ENCODE peak calls at places on chromosomes 1 and 21, in four cellular contexts. T, S, C and F are unnamed samples.

GRCh38 chr21:45749974-45750373 is 106.4 kb downstream of the PCBP3 start:
- DNase-seq in T (no peak), S (no peak), C (no peak), F (no peak)

GRCh38 chr1:91741906-91742305 is 144.0 kb downstream of the TGFBR3 start:
- DNase-seq in T (no peak), S (no peak), C (no peak), F (no peak)

GRCh38 chr1:183291802-183292515 is 105.9 kb downstream of the LAMC2 start:
- DNase-seq in T (no peak), S (peak), C (peak), F (peak)

GRCh38 chr1:90335566-90335965 is 340.7 kb downstream of the ZNF326 start:
- DNase-seq in T (no peak), S (no peak), C (no peak), F (peak)

GRCh38 chr1:238558156-238558555 is 667.4 kb upstream of the ZP4 start:
- DNase-seq in T (peak), S (no peak), C (peak), F (peak)

GRCh38 chr1:41521766-41522165 is 37.3 kb upstream of the EDN2 start:
- DNase-seq in T (no peak), S (peak), C (no peak), F (no peak)

GRCh38 chr1:200890027-200890426 is 4.7 kb upstream of the INAVA start:
- DNase-seq in T (no peak), S (no peak), C (no peak), F (no peak)

GRCh38 chr1:93814059-93814794 is 64.8 kb downstream of the DNTTIP2 start:
- DNase-seq in T (peak), S (peak), C (peak), F (peak)

GRCh38 chr1:75575837-75576236 is 35.1 kb downstream of the SLC44A5 start:
- DNase-seq in T (no peak), S (no peak), C (no peak), F (no peak)

GRCh38 chr1:24903011-24903461 is 27.0 kb downstream of the RUNX3 start:
- DNase-seq in T (no peak), S (peak), C (no peak), F (no peak)

GRCh38 chr1:227883641-227884301 is 64.0 kb downstream of the WNT9A start:
- DNase-seq in T (no peak), S (peak), C (no peak), F (no peak)

GRCh38 chr1:54481201-54481884 is 66.7 kb upstream of the ACOT11 start:
- DNase-seq in T (no peak), S (no peak), C (no peak), F (no peak)

GRCh38 chr1:41870076-41870562 is 48.6 kb downstream of the HIVEP3 start:
- DNase-seq in T (no peak), S (no peak), C (no peak), F (no peak)

GRCh38 chr1:37475380-37476086 is 1.2 kb downstream of the ZC3H12A start:
- DNase-seq in T (no peak), S (peak), C (no peak), F (no peak)

GRCh38 chr21:45252448-45252925 is 35.2 kb downstream of the POFUT2 start:
- DNase-seq in T (no peak), S (peak), C (no peak), F (no peak)

GRCh38 chr1:206782448-206782847 is 10.2 kb upstream of the IL10 start:
- DNase-seq in T (no peak), S (no peak), C (no peak), F (no peak)

GRCh38 chr1:241630476-241630875 is 9.7 kb downstream of the CHML start:
- DNase-seq in T (no peak), S (no peak), C (no peak), F (no peak)

GRCh38 chr1:109438798-109439297 is 12.6 kb upstream of the PSMA5 start:
- DNase-seq in T (peak), S (no peak), C (peak), F (peak)

GRCh38 chr1:174023438-174023837 is 1.3 kb upstream of the RC3H1 start:
- DNase-seq in T (no peak), S (peak), C (peak), F (no peak)

GRCh38 chr1:200535605-200536004 is 84.9 kb downstream of the KIF14 start:
- DNase-seq in T (no peak), S (peak), C (no peak), F (no peak)

GRCh38 chr1:83909687-83910086 is 89.2 kb downstream of the TTLL7 start:
- DNase-seq in T (no peak), S (no peak), C (peak), F (no peak)

GRCh38 chr1:180925471-180926051 is 12.9 kb downstream of the KIAA1614 start:
- DNase-seq in T (no peak), S (no peak), C (no peak), F (no peak)

GRCh38 chr1:16068356-16069270 is 4.8 kb downstream of the FAM131C start:
- DNase-seq in T (no peak), S (no peak), C (peak), F (no peak)

GRCh38 chr1:25099343-25099951 is 132.9 kb downstream of the SYF2 start:
- DNase-seq in T (no peak), S (no peak), C (no peak), F (no peak)

GRCh38 chr1:91747666-91748065 is 138.3 kb downstream of the TGFBR3 start:
- DNase-seq in T (no peak), S (no peak), C (no peak), F (no peak)

GRCh38 chr1:6004412-6005123 is 12.3 kb upstream of the NPHP4 start:
- DNase-seq in T (no peak), S (no peak), C (no peak), F (no peak)

GRCh38 chr21:44448651-44449131 is 6.6 kb upstream of the LRRC3 start:
- DNase-seq in T (no peak), S (no peak), C (no peak), F (no peak)

GRCh38 chr1:95655321-95656020 is 421.5 kb downstream of the RWDD3 start:
- DNase-seq in T (no peak), S (no peak), C (no peak), F (no peak)

GRCh38 chr1:37676281-37677243 is 15.8 kb upstream of the CDCA8 start:
- DNase-seq in T (no peak), S (no peak), C (peak), F (no peak)

GRCh38 chr21:43984905-43985689 is 27.0 kb upstream of the TRAPPC10 start:
- DNase-seq in T (no peak), S (peak), C (no peak), F (peak)

DNA sequence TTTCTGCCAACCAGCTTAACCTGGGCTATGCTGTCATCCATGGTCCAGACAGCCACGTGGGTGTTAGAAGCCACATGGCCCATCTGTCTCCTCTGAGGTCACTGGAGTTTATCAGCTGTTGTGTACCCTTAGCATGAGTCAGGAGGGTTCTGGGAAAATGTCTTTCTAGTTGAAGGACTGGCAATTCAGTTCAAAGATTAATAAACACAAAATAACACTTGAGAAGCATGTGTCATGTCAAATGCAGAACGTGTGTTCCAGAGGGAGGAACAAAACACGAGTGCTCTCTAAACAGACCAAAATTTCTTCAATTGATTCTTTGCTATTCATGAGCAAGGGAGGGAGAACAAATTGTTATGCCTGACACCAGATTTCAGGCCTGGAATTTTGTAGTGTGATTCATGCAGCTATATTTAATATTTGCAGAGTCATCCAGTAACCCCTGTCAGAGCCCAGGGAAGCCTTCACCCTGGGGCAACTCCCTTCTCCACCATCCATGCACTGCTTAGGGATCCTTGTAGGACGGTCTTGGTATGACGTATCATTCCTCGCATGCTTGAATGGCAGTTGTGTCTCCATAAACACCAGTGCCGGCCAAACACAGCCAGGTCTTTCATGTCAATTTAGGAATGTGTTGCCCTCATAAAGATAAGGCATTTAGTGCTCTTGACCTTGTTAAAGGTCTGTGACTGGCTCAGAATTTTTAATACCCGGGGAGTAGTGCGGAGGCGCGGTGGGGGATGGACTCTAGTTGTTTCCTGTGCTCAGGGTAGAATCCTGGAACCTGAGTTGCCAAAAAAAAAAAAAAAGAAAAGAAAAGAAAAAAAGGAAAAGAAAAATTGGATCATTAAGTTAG is 27.7 kb upstream of the DYRK1A start:
- DNase-seq in T (peak), S (no peak), C (peak), F (peak)
- H3K4me3 ChIP-seq in T (no peak), S (no peak), C (peak), F (no peak)

DNA sequence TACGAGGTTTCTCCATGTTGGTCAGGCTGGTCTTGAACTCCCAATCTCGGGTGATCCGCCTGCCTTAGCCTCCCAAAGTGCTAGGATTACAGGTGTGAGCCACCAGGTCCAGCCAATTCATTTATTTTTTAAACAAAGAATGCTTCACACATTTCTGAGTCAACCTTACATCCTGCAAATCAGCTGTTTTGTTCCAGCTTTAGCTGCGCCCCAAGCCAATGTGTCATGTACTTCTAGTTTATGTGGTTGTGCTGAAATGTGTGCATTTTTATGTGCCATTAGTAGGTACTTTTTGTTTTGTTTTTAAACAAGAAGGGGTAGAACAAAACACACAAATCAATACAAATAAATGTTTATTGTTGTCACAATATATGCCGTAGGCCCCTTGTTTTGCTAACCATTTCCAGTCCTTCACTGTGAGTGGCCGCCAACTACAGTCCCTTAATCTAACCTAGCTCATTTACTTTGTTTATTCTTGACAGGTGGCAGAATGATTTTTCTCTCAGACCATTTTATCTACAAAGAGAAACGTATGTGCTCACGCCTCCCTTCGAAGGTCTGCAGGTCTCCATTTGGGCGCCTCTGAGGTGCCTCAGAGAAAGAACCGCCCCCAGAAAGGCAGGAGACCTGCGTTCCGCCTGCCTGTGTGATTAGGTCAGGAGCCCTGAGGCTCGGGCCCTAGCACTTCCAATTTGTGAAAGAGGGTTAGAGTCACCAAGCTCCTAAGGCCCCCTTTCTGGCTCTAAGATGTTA is 2.8 kb upstream of the CASQ2 start:
- DNase-seq in T (no peak), S (peak), C (no peak), F (no peak)
- H3K4me3 ChIP-seq in T (no peak), S (no peak), C (no peak), F (no peak)

DNA sequence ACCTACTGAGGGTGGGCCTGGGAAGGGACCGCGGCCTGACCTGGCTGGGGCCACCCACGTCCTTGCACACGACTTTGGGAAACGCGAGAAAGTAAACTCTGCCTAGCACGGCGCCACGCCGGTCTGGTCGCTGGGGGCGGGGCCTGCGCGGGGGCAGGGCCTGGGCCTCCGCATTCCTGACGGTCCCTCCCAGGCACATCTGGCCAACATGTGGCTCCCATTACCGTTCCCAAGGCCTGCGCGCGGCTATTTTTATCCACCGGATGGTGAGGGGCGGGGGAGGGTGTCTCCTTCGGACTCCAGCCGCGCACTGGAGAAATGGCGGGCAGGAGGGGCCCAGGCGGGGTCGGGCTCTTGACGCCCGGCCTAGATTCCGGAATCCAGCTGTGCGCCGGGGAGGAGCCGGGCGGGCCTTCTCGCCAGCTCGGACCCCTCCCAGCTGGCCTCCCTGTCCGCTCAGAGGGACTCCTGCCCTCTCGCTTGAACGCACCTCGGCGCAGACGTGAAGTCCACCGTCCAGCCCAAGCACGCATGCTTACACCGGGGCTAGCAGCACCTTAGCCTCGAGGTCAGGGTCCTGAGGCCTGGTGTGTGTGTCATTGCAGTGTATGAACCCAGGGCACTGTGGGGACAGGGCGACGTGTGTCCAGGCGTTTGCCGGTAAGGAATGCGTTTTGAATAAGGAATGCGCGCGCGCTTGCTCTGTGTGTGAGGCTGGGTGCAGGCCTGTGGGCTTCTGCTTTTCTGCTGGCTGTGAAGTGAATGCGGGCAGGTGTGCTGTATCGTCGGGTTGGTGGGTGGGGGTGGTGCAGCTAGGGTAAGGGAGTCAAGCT is 2.1 kb downstream of the EVA1B start:
- DNase-seq in T (peak), S (peak), C (peak), F (peak)
- H3K4me3 ChIP-seq in T (peak), S (peak), C (peak), F (peak)

GRCh38 chr1:23370744-23371710 is 1.4 kb upstream of the ZNF436 start:
- DNase-seq in T (no peak), S (peak), C (no peak), F (no peak)
- H3K4me3 ChIP-seq in T (peak), S (no peak), C (peak), F (peak)

GRCh38 chr1:111976332-111976731 is 13.1 kb downstream of the KCND3 start:
- DNase-seq in T (no peak), S (no peak), C (no peak), F (no peak)

GRCh38 chr1:111978695-111979094 is 10.8 kb downstream of the KCND3 start:
- DNase-seq in T (no peak), S (no peak), C (no peak), F (no peak)

GRCh38 chr1:111977378-111977777 is 12.1 kb downstream of the KCND3 start:
- DNase-seq in T (no peak), S (no peak), C (no peak), F (no peak)

GRCh38 chr1:111973150-111973549 is 16.3 kb downstream of the KCND3 start:
- DNase-seq in T (no peak), S (no peak), C (no peak), F (no peak)

GRCh38 chr1:111976842-111977241 is 12.6 kb downstream of the KCND3 start:
- DNase-seq in T (no peak), S (no peak), C (no peak), F (no peak)
- H3K4me3 ChIP-seq in T (no peak), S (no peak), C (no peak), F (no peak)

DNA sequence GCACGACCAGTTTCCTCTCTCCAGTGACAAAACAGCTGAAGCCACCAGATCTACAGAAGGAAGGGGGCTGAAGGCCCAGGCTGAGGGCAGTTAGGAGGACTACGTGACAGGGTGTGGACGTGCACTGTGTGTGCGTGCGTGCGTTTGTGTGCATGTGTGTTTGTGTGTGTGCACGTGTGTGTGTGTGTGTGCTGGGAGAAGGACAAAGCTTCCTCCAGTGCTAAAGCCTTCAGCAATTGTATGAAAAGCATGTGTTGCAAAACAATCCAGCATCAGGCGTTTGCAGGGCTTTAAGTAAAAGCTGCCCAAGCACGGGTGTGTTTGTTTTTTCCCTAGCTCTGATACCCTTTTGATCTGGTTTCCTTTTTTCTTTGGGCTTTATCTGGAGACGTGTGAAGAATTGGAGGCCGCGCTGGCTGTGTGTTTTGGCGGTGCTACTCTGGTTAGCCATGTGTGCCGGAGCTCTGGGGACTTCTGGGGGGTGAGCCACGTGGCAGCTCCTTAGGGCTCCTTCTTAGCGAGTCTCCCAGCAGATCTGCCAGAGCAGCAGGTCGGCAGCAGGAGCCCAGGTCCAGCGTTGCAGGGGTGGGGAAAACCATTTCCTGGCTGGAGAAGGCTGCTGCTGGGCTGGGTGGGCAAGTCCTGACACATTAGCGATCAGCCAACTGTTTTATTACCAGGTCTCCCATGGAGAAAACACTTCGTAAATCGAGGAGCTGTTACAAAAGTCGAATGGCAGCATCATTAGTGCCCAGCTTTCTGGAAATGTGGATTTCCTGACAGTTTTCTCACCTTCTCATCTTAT is 73.4 kb downstream of the UCK2 start:
- DNase-seq in T (no peak), S (no peak), C (peak), F (no peak)
- H3K4me3 ChIP-seq in T (no peak), S (no peak), C (no peak), F (no peak)

DNA sequence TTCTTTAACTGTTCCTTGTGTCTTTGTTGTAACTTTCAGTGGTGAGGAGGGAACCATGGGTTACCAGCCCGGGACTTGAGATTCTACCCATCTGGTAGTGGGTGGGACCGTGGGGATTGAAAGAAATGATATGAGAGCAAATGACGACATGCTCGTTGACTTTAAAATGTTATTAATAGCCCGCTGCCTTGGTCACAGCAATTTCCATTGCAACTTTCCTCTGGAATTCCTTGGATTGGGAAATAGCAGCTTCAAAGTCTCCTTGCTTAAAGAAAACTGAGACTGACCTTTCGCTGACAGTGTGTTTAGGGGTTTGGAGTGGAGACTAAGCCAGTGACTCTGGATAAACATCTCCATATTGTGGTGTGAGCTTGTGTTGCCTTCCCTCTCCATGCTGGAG is 44.2 kb upstream of the MARK1 start:
- DNase-seq in T (no peak), S (no peak), C (peak), F (no peak)
- H3K4me3 ChIP-seq in T (no peak), S (no peak), C (no peak), F (no peak)

GRCh38 chr1:18100060-18100459 is 7.5 kb upstream of the IGSF21 start:
- DNase-seq in T (no peak), S (no peak), C (no peak), F (no peak)
- H3K4me3 ChIP-seq in T (no peak), S (no peak), C (no peak), F (no peak)

GRCh38 chr1:216523449-216524190 is 100.4 kb upstream of the USH2A start:
- DNase-seq in T (peak), S (no peak), C (peak), F (peak)
- H3K4me3 ChIP-seq in T (no peak), S (no peak), C (no peak), F (no peak)

DNA sequence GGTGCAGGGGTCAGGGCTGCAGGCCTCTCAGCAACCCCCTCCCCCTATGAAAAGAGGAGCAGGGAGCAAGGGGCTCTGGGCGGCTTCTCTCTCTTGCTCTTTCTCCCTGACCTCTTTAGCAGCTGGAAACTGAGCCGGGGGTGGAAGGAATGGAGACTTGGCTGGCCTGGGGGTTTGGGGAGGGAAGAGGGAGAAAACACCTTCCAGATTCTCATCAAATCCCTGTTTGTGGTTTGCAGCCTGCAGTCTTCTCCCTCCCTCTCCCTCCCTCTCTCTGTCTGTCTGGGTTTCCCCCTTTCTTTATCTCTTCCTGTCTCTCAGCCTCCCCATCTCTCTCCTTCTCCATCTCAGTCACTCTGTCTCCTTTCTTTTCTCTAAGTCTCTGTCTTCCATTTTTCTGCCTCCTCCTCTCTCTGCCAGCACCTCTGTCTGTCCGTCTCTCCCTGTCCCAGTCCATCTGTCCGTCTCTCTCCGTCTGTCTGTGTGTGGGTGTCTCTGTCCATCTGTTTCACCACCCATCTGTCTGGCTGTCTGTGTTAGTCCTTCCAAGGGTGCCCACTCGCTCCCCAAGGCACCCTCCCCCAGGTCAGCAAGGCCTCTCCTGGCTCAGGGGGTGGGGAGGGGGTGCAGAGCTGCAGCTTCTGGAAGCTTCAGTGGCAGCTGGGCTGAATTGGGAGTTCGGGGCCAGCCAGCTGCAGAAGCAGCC is 6.3 kb downstream of the AHDC1 start:
- DNase-seq in T (no peak), S (peak), C (peak), F (no peak)
- H3K4me3 ChIP-seq in T (no peak), S (no peak), C (peak), F (no peak)